ENCODE peak calls at places on chromosomes 16 and 17, in five cellular contexts. F is NCI-H1048; E is CD8-positive, alpha-beta memory T cell; V is GF-D8; T is NCI-H524. M is an unnamed sample.

GRCh38 chr17:28575126-28575795 is 1.4 kb downstream of the ALDOC start:
- DNase-seq in F (no peak), E (no peak), V (no peak), T (peak; percentile 21), M (no peak)

GRCh38 chr17:9977175-9977574 is 72.1 kb upstream of the RCVRN start:
- DNase-seq in E (no peak), T (no peak), V (no peak), F (no peak), M (no peak)

GRCh38 chr17:36142230-36142629 is 34.2 kb downstream of the TBC1D3B start:
- DNase-seq in E (no peak), T (no peak), F (no peak), V (no peak), M (no peak)

GRCh38 chr17:44376124-44376523 is 12.5 kb upstream of the FAM171A2 start:
- DNase-seq in E (no peak), T (peak; percentile 24), F (no peak), V (no peak), M (no peak)

GRCh38 chr16:25060920-25061319 is 45.8 kb upstream of the ARHGAP17 start:
- DNase-seq in F (no peak), T (no peak), V (peak; percentile 92), E (no peak), M (no peak)

GRCh38 chr16:57607676-57608461 is 20.6 kb upstream of the ADGRG1 start:
- DNase-seq in E (no peak), F (no peak), T (no peak), V (peak; percentile 18), M (no peak)

GRCh38 chr17:60354223-60354622 is 37.7 kb downstream of the USP32 start:
- DNase-seq in V (peak; percentile 14), E (no peak), F (no peak), T (no peak), M (no peak)

GRCh38 chr16:13143551-13143950 is 242.2 kb downstream of the SHISA9 start:
- DNase-seq in F (no peak), T (no peak), V (no peak), E (no peak), M (no peak)

GRCh38 chr17:59513934-59514841 is 51.2 kb upstream of the DHX40 start:
- DNase-seq in F (peak; percentile 84), T (peak; percentile 100), V (no peak), E (no peak), M (peak; percentile 77)

GRCh38 chr16:23171234-23171948 is 11.2 kb upstream of the SCNN1G start:
- DNase-seq in T (no peak), E (no peak), V (no peak), F (no peak), M (no peak)

GRCh38 chr16:24612656-24613055 is 73.3 kb downstream of the RBBP6 start:
- DNase-seq in F (no peak), V (no peak), E (no peak), T (no peak), M (no peak)

GRCh38 chr17:38942641-38943040 is 17.2 kb downstream of the LASP1NB start:
- DNase-seq in T (peak; percentile 77), E (no peak), F (no peak), V (no peak), M (peak; percentile 22)

GRCh38 chr17:17736205-17737183 is 55.2 kb downstream of the RAI1 start:
- DNase-seq in E (no peak), F (no peak), T (peak; percentile 87), V (no peak), M (no peak)

GRCh38 chr17:17495448-17496188 is 577 bp downstream of the RASD1 start:
- DNase-seq in E (no peak), F (no peak), V (no peak), T (peak; percentile 63), M (no peak)

GRCh38 chr17:44972953-44973352 is 4.8 kb upstream of the C1QL1 start:
- DNase-seq in V (no peak), T (peak; percentile 43), E (no peak), F (no peak), M (no peak)

GRCh38 chr16:10824111-10824893 is 5.7 kb upstream of the TVP23A start:
- DNase-seq in E (no peak), F (no peak), V (no peak), T (no peak), M (no peak)

GRCh38 chr16:67068212-67068753 is 39.3 kb downstream of the CBFB start:
- DNase-seq in F (no peak), T (no peak), V (no peak), E (no peak), M (no peak)

GRCh38 chr17:59527325-59527917 is 38.0 kb upstream of the DHX40 start:
- DNase-seq in V (no peak), E (no peak), F (no peak), T (no peak), M (no peak)

GRCh38 chr16:28504707-28505404 is 1.8 kb downstream of the IL27 start:
- DNase-seq in F (no peak), V (no peak), E (no peak), T (no peak), M (no peak)

GRCh38 chr17:47279062-47279801 is 25.6 kb downstream of the ITGB3 start:
- DNase-seq in F (no peak), T (no peak), V (no peak), E (no peak), M (no peak)

GRCh38 chr17:80432350-80432955 is 17.5 kb downstream of the ENDOV start:
- DNase-seq in V (no peak), E (no peak), F (no peak), T (no peak), M (no peak)

GRCh38 chr16:66660422-66661209 is 35.9 kb downstream of the CMTM4 start:
- DNase-seq in F (no peak), E (no peak), T (peak; percentile 43), V (peak; percentile 46), M (peak; percentile 9)

M was measured in NCI-H1694.